ENCODE peak calls at places on chromosomes 3 and 15, in seven cellular contexts. R, E, W, N, Y, T and M are unnamed samples. For H3K4me1, the result is how much of the 10 kb centered on the place peaks cover.

GRCh38 chr3:66885326-66886000 is 112.6 kb upstream of the KBTBD8 start:
- DNase-seq in R (no peak), Y (no peak), N (peak), W (peak), T (peak), E (no peak), M (no peak)

GRCh38 chr15:89203705-89204273 is 17.6 kb downstream of the RLBP1 start:
- DNase-seq in R (no peak), W (no peak), N (no peak), E (no peak), Y (no peak), T (no peak), M (no peak)

GRCh38 chr15:87500240-87500639 is 756.3 kb downstream of the NTRK3 start:
- DNase-seq in R (no peak), N (no peak), T (no peak), Y (no peak), E (no peak), W (no peak), M (no peak)

GRCh38 chr3:35521196-35521595 is 118.1 kb upstream of the ARPP21 start:
- DNase-seq in Y (no peak), R (no peak), N (no peak), E (no peak), W (no peak), T (no peak), M (no peak)

GRCh38 chr15:60353245-60353940 is 44.4 kb downstream of the ANXA2 start:
- DNase-seq in W (no peak), R (no peak), N (peak), T (peak), Y (no peak), E (no peak), M (no peak)

GRCh38 chr15:57316451-57316850 is 59.9 kb upstream of the CGNL1 start:
- DNase-seq in E (no peak), Y (no peak), W (no peak), R (no peak), T (no peak), N (no peak), M (no peak)

GRCh38 chr15:66927326-66928077 is 137.9 kb upstream of the SMAD3 start:
- DNase-seq in T (no peak), W (no peak), E (no peak), Y (no peak), N (peak), R (peak), M (no peak)

GRCh38 chr3:9340450-9341009 is 22.3 kb upstream of the THUMPD3 start:
- DNase-seq in R (no peak), N (peak), T (peak), Y (no peak), E (no peak), W (no peak), M (no peak)

GRCh38 chr3:15325228-15325627 is 7.2 kb downstream of the SH3BP5 start:
- DNase-seq in E (no peak), Y (no peak), R (no peak), T (no peak), N (peak), W (no peak), M (no peak)

GRCh38 chr15:81108427-81108826 is 25.6 kb upstream of the CFAP161 start:
- DNase-seq in R (no peak), Y (no peak), T (peak), N (no peak), W (no peak), E (no peak), M (no peak)

GRCh38 chr3:113266738-113267137 is 55.4 kb downstream of the BOC start:
- DNase-seq in Y (no peak), R (no peak), W (no peak), N (no peak), T (no peak), E (no peak), M (no peak)

GRCh38 chr15:99976811-99977271 is 243.6 kb upstream of the LYSMD4 start:
- DNase-seq in W (no peak), R (no peak), E (no peak), T (peak), Y (no peak), N (peak), M (no peak)

GRCh38 chr3:156535162-156535627 is 19.7 kb downstream of the SSR3 start:
- DNase-seq in Y (no peak), T (peak), N (peak), R (peak), W (peak), E (peak), M (no peak)

GRCh38 chr3:35448121-35448520 is 191.2 kb upstream of the ARPP21 start:
- DNase-seq in E (no peak), W (no peak), N (no peak), Y (no peak), R (no peak), T (no peak), M (no peak)

GRCh38 chr15:34359416-34359815 is 7.6 kb downstream of the LPCAT4 start:
- DNase-seq in T (no peak), Y (no peak), W (no peak), N (no peak), E (peak), R (no peak), M (no peak)

GRCh38 chr3:53493997-53494791 is at the start of gene CACNA1D:
- DNase-seq in T (no peak), N (no peak), Y (peak), R (no peak), W (peak), E (peak), M (no peak)

GRCh38 chr3:146115619-146116018 is 45.4 kb downstream of the PLOD2 start:
- DNase-seq in T (peak), E (no peak), W (no peak), N (no peak), Y (no peak), R (no peak), M (no peak)

GRCh38 chr3:171013822-171014748 is 12.4 kb downstream of the SLC2A2 start:
- DNase-seq in R (no peak), N (no peak), W (no peak), E (no peak), Y (no peak), T (no peak), M (no peak)

GRCh38 chr15:42707873-42708544 is 28.9 kb downstream of the CDAN1 start:
- DNase-seq in T (peak), E (no peak), W (no peak), N (no peak), R (no peak), Y (no peak), M (no peak)

GRCh38 chr3:134457331-134458125 is 28.3 kb downstream of the ANAPC13 start:
- DNase-seq in W (no peak), N (no peak), T (no peak), E (no peak), Y (no peak), R (no peak), M (no peak)

GRCh38 chr3:193314161-193314560 is 64.4 kb downstream of the ATP13A5 start:
- DNase-seq in T (no peak), N (no peak), E (no peak), R (no peak), W (no peak), Y (no peak), M (no peak)

GRCh38 chr3:35772364-35773009 is 133.2 kb downstream of the ARPP21 start:
- DNase-seq in W (no peak), R (no peak), E (no peak), Y (no peak), T (no peak), N (no peak), M (no peak)

GRCh38 chr3:183188895-183189462 is 26.4 kb upstream of the LAMP3 start:
- DNase-seq in Y (no peak), E (peak), W (peak), T (peak), R (no peak), N (no peak), M (no peak)

GRCh38 chr3:13015286-13016082 is 57.7 kb downstream of the IQSEC1 start:
- DNase-seq in E (peak), Y (no peak), R (peak), W (no peak), T (no peak), N (no peak), M (no peak)

DNA sequence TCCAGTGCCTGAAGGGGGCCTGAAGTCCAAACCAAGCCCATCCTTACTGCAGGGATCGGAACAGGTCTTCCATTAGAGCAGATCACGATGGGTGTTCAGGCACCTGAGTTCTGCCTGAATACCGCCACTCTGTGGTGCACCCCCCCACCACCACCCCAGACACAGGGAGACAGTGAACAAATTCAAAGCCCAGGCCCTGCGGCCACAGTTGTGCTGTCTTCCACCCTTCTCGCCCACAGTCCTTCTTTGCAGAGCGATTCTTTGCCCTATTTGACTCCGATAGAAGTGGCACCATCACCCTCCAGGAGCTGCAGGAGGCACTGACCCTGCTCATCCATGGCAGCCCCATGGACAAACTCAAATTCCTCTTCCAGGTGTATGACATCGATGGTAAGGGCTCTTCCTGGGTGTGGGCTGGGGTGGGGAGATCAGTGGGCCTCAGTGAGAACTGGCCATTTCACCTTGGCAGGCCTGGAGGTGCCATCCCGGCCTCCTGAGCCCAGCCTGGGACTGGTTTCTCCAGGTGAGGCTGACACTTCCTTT is 13.6 kb downstream of the NOX5 start:
- DNase-seq in Y (peak), W (no peak), R (no peak), T (no peak), N (no peak), E (no peak), M (no peak)
- H3K4me1 ChIP-seq in Y (under half), W (under half), R (under half), T (under half), N (under half), E (under half), M (under half)

DNA sequence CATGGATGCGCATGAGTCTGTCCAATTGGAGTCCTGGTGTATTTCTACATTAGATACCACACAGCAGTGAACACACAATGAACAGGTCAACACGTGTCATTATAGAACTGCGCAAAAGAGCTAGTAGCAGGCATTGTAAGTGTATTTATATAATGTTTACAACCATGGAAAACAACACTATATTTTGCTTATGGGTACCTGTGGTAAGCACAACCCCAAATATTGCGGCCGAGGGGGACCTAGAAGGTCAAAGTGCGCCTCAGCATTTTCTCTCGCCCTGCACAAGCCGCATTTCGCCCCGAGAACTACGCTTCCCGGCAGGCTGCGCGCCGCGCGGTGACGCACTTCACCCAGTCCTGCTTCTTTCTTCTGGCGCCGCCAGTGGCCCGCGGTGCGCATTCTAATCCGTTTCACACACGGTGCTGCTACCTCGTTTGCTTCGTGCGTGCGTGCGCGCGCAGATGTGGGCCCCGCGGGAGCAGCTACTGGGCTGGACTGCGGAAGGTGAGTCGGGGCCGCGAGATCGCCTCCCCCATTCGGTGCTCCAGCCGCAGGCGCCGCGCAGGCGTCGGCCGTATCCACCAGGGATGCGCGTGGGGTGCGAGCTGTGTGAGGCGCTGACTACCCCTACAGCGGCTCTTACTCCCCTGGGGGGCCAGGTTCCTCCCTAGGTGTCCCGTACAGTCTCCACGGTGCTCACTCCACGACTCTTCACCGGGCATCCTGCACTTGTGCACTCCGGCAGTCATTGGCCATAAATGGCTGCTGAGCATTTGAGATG is at the start of gene ZNF589:
- DNase-seq in E (peak), T (peak), Y (peak), W (peak), N (peak), R (peak), M (peak)
- TF ChIP-seq POLR2A in E (peak), T (peak), Y (peak), W (peak), N (no peak), R (peak), M (no peak)

DNA sequence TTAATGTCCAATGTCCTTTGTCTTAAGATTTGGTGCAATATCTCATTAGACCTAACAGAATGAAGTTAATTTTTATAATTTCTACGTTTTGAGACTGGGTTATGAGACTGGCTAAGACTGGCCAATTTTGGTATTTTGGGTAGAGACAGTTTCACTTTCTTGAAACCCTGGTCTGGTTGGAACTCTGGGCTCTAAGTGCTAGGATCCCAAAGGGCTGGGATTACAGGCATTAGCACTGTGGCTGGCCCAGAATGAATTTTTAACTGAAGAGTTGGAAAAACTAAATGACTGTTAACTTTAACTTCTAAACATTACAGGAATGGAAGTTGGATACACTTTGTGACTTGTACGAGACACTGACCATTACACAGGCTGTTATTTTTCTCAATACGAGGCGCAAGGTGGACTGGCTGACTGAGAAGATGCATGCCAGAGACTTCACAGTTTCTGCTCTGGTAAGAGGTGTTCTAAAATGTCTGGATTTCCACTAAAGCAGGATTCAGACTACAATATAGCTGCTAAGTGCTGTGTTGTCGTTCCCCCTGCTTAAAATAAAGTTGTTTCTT is 3.5 kb downstream of the EIF4A2 start:
- DNase-seq in N (no peak), Y (no peak), E (no peak), T (no peak), R (no peak), W (no peak), M (no peak)
- H3K4me3 ChIP-seq in N (no peak), Y (no peak), E (peak), T (peak), R (no peak), W (no peak), M (no peak)

GRCh38 chr3:186218423-186218822 is 109.5 kb upstream of the ETV5 start:
- DNase-seq in R (no peak), E (no peak), N (no peak), T (no peak), Y (no peak), W (no peak), M (no peak)
- H3K4me1 ChIP-seq in R (under half), E (under half), N (under half), T (under half), Y (half or more), W (under half), M (under half)

GRCh38 chr3:107596639-107597038 is 73.9 kb downstream of the BBX start:
- DNase-seq in N (no peak), R (no peak), E (no peak), W (no peak), Y (no peak), T (no peak), M (no peak)

GRCh38 chr3:107594870-107595269 is 72.1 kb downstream of the BBX start:
- DNase-seq in T (no peak), Y (no peak), R (no peak), W (no peak), N (peak), E (no peak), M (no peak)

GRCh38 chr3:107599755-107600122 is 77.0 kb downstream of the BBX start:
- DNase-seq in W (no peak), N (no peak), R (no peak), T (no peak), Y (no peak), E (no peak), M (no peak)

GRCh38 chr3:107600784-107601183 is 78.0 kb downstream of the BBX start:
- DNase-seq in Y (no peak), R (no peak), N (no peak), T (no peak), W (no peak), E (no peak), M (no peak)

DNA sequence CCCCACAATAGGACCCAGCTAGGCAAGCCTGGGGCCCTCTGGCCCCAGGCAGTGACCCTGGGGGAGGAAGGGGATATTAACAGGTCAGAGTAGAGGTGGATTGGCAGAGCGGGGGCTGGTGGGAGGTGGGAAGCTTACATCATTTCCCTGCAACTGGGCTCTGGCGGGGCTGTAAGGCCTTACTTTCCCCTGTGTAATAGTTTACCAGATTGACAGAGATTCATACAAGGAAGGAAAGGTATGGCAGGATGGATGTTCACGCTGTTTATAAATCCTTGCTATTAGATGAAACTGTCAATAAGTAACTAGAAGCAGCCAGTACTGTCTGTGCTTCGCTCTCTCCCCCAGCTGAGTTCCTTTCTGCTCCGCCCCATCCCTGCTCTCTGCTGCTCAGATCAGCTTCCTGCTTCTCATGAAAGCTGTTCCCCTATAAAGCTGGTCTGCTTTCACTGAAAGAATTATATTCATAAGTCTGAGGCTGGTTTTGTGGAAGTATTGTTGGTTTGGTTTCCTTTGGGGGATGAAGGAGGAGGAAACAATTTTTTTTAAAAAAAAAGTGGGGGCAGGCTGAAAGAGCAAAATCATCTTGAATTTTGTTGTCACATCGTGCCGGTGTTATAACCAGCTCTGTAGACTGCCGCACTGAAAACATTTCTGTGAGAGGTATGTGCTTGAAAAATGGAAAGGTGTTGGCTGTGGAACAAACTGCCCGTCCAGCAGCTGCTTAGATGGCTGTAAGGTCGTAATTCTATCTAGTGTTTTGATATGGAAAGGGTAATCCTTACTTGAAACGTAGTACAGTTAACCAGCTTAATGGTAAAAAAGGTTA is 76.4 kb downstream of the BBX start:
- DNase-seq in W (peak), R (peak), N (peak), E (peak), Y (no peak), T (peak), M (no peak)
- TF ChIP-seq POLR2A in W (peak), R (no peak), N (no peak), E (no peak), Y (no peak), T (no peak), M (no peak)

DNA sequence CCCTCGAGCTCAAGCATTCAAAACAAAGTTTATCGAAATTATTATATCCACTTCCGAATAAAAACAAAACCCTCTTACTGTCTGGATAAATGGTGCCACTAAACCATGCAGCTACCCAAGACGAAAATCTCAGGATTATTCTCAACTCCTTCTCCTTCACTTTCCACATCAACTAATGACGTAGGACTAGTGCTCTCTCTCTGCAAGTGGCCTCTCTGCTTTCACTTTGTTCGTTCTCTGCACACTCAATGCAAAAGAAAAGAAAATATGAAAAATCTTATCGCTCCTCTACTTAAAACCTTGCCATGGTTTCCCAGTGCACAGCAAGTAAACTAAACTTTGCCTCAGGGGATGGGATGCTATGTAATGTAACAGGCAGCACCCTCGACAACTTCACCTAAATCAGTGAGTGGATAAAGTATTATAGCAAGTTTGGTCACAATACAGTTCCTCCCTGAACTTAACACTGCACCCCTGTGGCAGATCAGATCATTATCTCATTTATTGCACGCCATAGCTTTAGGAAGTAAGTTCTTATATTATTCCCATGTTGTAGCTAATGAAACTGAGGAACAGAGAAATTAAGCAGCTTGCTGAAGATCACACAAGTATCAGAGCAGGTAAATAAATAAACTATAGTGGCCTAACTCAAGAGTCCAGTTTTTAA is 262.7 kb upstream of the GADL1 start:
- DNase-seq in T (peak), W (no peak), E (no peak), Y (no peak), N (no peak), R (no peak), M (no peak)
- H3K4me3 ChIP-seq in T (peak), W (no peak), E (no peak), Y (no peak), N (no peak), R (no peak), M (no peak)

DNA sequence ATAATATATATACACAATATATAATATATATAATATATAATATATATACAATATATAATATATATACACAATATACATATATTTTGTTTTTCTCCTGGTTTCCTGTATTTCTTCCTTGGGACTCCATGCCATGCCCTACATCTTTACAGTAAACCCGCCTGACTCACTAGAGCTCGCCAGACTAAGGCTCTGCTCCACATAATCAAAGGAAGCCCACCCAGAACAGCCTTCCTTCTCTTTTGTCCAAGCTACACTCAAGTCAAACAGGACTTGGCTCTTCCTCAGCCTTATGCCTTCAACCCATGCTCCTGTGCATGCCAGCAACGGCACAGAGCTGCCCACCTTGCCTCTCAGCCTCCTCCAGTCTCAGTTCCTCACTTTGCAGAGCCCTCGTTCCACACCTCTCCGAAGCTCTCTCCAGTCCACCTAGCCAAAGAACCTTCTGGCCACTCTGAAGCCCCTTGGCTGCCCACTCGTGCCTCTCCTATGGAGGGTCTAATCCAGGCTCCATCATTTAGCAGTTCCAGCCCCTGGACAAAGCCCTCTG is 109.1 kb downstream of the RFTN1 start:
- DNase-seq in T (no peak), E (no peak), R (no peak), W (no peak), N (no peak), Y (peak), M (no peak)
- H3K4me1 ChIP-seq in T (under half), E (under half), R (under half), W (under half), N (under half), Y (half or more), M (under half)